ENCODE peak calls at places on chromosome 3, in six cellular contexts. X is IMR-90, H is H9, E is neuronal stem cell, G is H1, N is trophoblast cell. Y is an unnamed sample.

GRCh38 chr3:48435774-48436476 is 4.0 kb downstream of the CCDC51 start:
- DNase-seq in H (peak), G (peak), N (peak), X (peak), E (peak), Y (peak)

GRCh38 chr3:17686613-17687012 is 55.8 kb downstream of the TBC1D5 start:
- DNase-seq in H (no peak), G (no peak), X (no peak), N (peak), E (no peak), Y (peak)

GRCh38 chr3:106247902-106248684 is 379.3 kb upstream of the CBLB start:
- DNase-seq in E (no peak), N (peak), H (no peak), X (peak), G (no peak), Y (no peak)

GRCh38 chr3:177968891-177969290 is 567.3 kb upstream of the KCNMB2 start:
- DNase-seq in N (peak), E (no peak), X (peak), G (no peak), H (no peak), Y (no peak)

GRCh38 chr3:136858381-136858780 is 3.6 kb upstream of the NCK1 start:
- DNase-seq in X (no peak), H (no peak), E (no peak), N (peak), G (no peak), Y (peak)

GRCh38 chr3:128374746-128375445 is 91.8 kb downstream of the DNAJB8 start:
- DNase-seq in E (no peak), N (no peak), G (no peak), X (no peak), H (no peak), Y (no peak)

GRCh38 chr3:16419640-16420039 is 93.9 kb downstream of the RFTN1 start:
- DNase-seq in X (peak), H (no peak), G (no peak), N (no peak), E (no peak), Y (peak)

GRCh38 chr3:105747056-105747455 is 121.8 kb downstream of the CBLB start:
- DNase-seq in X (peak), N (peak), H (no peak), E (no peak), G (no peak), Y (peak)

GRCh38 chr3:38165722-38166387 is 518 bp downstream of the OXSR1 start:
- DNase-seq in E (no peak), H (no peak), N (peak), X (peak), G (no peak), Y (peak)

GRCh38 chr3:16477054-16477453 is 36.4 kb downstream of the RFTN1 start:
- DNase-seq in H (no peak), X (peak), G (no peak), N (peak), E (no peak), Y (peak)

GRCh38 chr3:136512391-136512790 is 239.8 kb downstream of the STAG1 start:
- DNase-seq in X (peak), E (no peak), G (no peak), N (no peak), H (no peak), Y (no peak)

DNA sequence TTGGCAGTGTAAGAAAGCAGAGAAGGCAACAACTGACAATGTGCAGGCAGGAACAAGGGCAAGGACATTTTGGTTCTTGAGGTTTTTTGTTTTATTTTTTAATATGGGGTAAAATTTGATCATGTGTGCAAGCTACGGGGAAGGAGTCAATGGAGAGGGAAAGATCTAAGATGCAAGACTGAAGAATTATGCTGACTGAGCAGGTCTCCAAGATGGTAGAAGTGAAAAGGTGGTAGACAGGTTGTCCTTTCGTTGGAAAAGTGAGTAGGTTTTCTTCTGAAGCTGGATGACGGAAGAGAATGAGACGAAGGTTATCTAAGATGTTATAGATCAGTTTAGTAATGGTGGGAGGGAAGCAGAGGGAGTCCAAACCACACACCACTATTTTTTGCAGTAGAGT is 4.2 kb downstream of the CD47 start:
- DNase-seq in N (no peak), E (no peak), H (no peak), X (no peak), G (no peak), Y (no peak)
- H4K91ac ChIP-seq in N (no peak), E (no peak), H (no peak), X (no peak), G (no peak), Y (no peak)

GRCh38 chr3:185225080-185225479 is 28.8 kb downstream of the EHHADH start:
- DNase-seq in X (peak), H (no peak), N (no peak), G (no peak), E (no peak), Y (no peak)
- H4K91ac ChIP-seq in X (peak), H (no peak), N (no peak), G (no peak), E (no peak), Y (no peak)

GRCh38 chr3:196695849-196696226 is 16.2 kb downstream of the CEP19 start:
- DNase-seq in G (no peak), N (no peak), E (no peak), X (no peak), H (no peak), Y (no peak)
- H4K91ac ChIP-seq in G (no peak), N (no peak), E (no peak), X (no peak), H (no peak), Y (no peak)

DNA sequence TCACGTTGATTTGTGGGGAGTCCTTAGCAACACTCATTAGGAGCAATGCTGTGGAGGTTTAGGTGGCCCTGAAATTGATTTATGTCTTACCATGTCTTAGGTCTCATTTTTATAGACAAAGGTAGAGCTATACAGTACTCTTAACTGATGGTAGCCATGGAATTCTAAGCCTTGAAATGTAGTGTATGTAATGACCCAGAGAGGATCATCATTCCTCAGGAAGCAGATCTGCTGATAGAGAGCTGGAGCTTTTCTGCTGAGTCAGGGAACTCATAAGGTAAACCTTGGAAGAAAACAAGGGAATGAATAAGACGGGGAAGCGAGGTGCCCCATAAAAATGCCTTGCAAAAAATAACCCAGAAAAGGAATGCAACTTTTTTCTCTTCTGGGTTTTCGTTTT is 34.0 kb upstream of the ZNF639 start:
- DNase-seq in X (no peak), E (no peak), G (no peak), H (no peak), N (peak), Y (no peak)
- H4K91ac ChIP-seq in X (no peak), E (no peak), G (no peak), H (no peak), N (no peak), Y (no peak)

DNA sequence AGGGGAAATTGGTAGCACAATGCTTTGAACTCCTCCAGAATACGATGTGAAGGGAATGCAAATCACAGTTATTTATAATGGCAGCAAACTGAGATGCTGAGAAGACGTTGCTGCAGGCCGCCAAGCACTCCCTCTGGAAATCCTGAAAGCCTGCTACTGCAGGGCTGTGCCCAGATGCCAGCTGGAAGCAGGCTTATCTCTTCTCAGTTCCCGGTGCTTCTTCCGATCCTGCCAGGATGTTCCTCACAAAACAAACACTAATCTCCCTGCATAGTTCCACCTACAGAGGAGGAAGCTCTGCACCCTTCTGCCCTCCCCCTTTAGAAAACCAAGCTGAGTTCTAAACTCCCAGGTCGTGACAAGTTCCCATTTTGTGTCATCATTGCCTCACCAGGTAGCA is 201.7 kb upstream of the BCL6 start:
- DNase-seq in G (no peak), X (no peak), N (no peak), H (no peak), E (no peak), Y (no peak)
- H4K91ac ChIP-seq in G (no peak), X (peak), N (no peak), H (no peak), E (no peak), Y (no peak)

GRCh38 chr3:151082880-151083838 is 2.3 kb upstream of the MED12L start:
- DNase-seq in E (no peak), N (no peak), H (no peak), X (no peak), G (no peak), Y (no peak)
- H4K91ac ChIP-seq in E (no peak), N (no peak), H (no peak), X (no peak), G (no peak), Y (no peak)

GRCh38 chr3:172614340-172615274 is 91.4 kb upstream of the TNFSF10 start:
- DNase-seq in G (no peak), H (no peak), E (no peak), N (no peak), X (no peak), Y (no peak)

GRCh38 chr3:172616061-172616461 is 92.8 kb upstream of the TNFSF10 start:
- DNase-seq in N (no peak), X (peak), G (no peak), H (no peak), E (no peak), Y (peak)

GRCh38 chr3:172617013-172617706 is 93.7 kb downstream of the NCEH1 start:
- DNase-seq in H (no peak), X (no peak), E (no peak), N (no peak), G (no peak), Y (no peak)

GRCh38 chr3:172615296-172615695 is 92.1 kb upstream of the TNFSF10 start:
- DNase-seq in G (no peak), E (no peak), X (no peak), H (no peak), N (no peak), Y (no peak)

DNA sequence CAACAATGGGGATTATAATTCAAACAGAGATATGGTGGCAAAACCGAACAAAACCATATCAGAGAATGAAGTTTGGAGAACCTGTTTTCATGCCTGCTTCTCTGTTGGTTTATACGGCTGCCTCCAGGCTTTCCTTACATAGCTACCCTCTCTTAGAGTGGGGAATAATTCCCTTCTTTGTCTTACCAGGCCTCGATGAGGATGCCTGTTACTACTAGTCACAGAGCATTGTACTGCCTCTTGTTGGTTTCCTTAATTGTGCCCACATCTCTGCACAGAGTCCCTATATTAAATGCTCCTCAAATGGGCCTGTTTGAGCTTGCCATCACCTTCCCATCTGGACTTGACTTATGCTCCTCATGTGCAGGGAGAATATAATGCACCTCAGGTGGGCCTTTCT is 92.9 kb downstream of the NCEH1 start:
- DNase-seq in N (no peak), E (no peak), G (no peak), X (no peak), H (no peak), Y (no peak)
- H4K91ac ChIP-seq in N (no peak), E (no peak), G (no peak), X (no peak), H (no peak), Y (no peak)

DNA sequence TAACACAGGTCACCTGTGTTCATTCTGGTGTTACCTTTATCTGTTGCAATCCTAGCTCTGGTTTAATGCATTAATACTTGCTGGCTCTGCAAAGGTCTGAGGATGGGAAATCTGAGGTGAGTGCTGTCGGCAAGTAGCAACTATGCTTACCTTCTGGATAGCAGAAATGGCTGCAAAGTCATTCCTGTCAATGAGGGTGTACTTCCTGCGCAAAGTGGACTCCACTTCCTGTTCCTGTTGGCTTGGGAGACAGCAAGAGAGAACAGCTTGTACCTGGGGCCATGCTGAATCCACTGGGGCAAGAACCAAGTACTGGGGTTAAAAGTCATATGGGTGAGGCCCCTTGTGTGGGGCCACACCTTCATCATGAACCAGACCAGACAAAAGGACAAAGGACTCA is 37.3 kb downstream of the KIF9 start:
- DNase-seq in G (no peak), E (no peak), X (no peak), N (no peak), H (no peak), Y (no peak)
- H4K91ac ChIP-seq in G (no peak), E (no peak), X (no peak), N (no peak), H (no peak), Y (no peak)